ENCODE peak calls at places on chromosomes 5 and 9, in four cellular contexts. C is K562, A is epithelial cell of esophagus, J is esophagus muscularis mucosa. E is an unnamed sample.

GRCh38 chr9:136596630-136597031 is 50.8 kb upstream of the NOTCH1 start:
- DNase-seq in J (no peak), A (no peak), C (no peak), E (no peak)

GRCh38 chr9:21813575-21814473 is 11.4 kb downstream of the MTAP start:
- DNase-seq in J (no peak), C (no peak), A (peak; percentile 89), E (peak; percentile 86)

GRCh38 chr9:92342825-92343488 is 17.2 kb downstream of the CENPP start:
- DNase-seq in A (peak; percentile 40), J (no peak), C (no peak), E (peak; percentile 51)

GRCh38 chr5:143016777-143017374 is 246.7 kb downstream of the ARHGAP26 start:
- DNase-seq in C (peak; percentile 55), A (peak; percentile 74), J (no peak), E (peak; percentile 46)

GRCh38 chr9:87498046-87498815 is 564 bp downstream of the DAPK1 start:
- DNase-seq in A (peak; percentile 7), C (peak; percentile 49), J (no peak), E (no peak)

GRCh38 chr5:170648546-170648945 is 135.0 kb upstream of the GABRP start:
- DNase-seq in J (no peak), A (peak; percentile 37), C (no peak), E (no peak)

GRCh38 chr5:71483355-71483754 is 27.9 kb downstream of the BDP1 start:
- DNase-seq in J (no peak), A (peak; percentile 82), C (no peak), E (peak; percentile 41)

GRCh38 chr5:80255425-80255751 is 460 bp downstream of the SERINC5 start:
- DNase-seq in C (peak; percentile 66), J (no peak), A (peak; percentile 80), E (peak; percentile 52)

GRCh38 chr5:91030521-91031395 is 352.4 kb downstream of the ARRDC3 start:
- DNase-seq in A (peak; percentile 14), J (no peak), C (no peak), E (no peak)

GRCh38 chr5:55668356-55668755 is 43.8 kb downstream of the SLC38A9 start:
- DNase-seq in C (no peak), J (no peak), A (peak; percentile 89), E (peak; percentile 77)

GRCh38 chr5:81838307-81838906 is 87.5 kb upstream of the SSBP2 start:
- DNase-seq in A (peak; percentile 57), C (peak; percentile 78), J (no peak), E (peak; percentile 56)

GRCh38 chr5:50963647-50964584 is 297.5 kb downstream of the PARP8 start:
- DNase-seq in C (no peak), A (no peak), J (no peak), E (no peak)

GRCh38 chr5:50962934-50963646 is 296.7 kb downstream of the PARP8 start:
- DNase-seq in J (no peak), C (peak; percentile 83), A (peak; percentile 63), E (peak; percentile 39)

GRCh38 chr5:50953290-50953689 is 286.9 kb downstream of the PARP8 start:
- DNase-seq in A (no peak), C (no peak), J (no peak), E (no peak)

DNA sequence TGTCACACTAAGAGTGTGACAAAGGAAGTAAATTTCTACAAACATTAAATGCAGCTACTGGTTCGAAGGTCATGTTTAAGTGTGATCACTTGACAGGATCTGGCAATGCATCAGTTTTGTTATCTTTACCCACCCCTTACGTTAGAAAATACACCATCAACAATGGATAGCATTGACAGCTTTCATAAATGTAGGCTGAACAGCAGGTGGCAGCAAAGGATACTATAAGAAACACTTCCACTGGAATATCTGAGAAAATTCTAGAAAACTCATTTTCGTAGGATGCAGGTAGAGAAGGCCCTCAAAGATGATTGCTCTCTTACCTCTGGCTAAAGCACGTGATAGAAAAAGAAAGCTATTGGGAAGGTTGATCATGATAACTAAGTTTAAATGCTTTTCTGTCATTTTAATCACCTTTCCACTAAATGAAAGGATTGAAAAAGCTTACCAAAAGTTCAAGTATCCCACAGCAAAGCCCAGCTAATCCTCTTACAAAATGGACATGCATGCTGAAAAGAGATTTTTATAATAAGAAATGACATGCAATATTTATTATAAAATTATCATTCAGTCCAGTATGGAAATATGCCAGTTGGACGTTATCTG is 292.5 kb downstream of the PARP8 start:
- DNase-seq in C (peak; percentile 54), J (no peak), A (peak; percentile 61), E (peak; percentile 31)
- TF ChIP-seq CTCF in C (peak; percentile 27), J (peak; percentile 55), A (peak; percentile 65), E (peak; percentile 69)

GRCh38 chr5:50595199-50595598 is 71.2 kb upstream of the PARP8 start:
- DNase-seq in C (no peak), A (peak; percentile 84), J (no peak), E (peak; percentile 85)

DNA sequence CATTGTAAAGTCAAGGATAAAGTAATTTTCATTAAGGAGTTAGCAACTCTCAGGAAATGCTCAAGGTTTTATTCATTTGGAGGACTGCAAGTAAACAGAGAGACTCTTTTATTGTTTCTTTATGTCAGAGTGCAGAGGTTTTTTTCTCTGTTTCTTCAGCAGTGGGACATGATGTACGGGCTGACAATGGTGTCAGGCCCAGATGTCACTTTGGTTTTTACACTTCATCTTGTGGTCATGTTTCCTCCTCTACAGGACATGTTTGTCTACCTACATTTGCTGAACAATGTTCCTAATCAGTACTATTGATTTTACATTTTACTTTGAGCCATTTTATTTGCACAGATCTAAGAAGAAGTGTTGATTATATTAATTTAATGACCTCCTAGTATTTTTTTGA is 72.8 kb upstream of the PARP8 start:
- DNase-seq in A (no peak), C (no peak), J (no peak), E (no peak)
- H3K4me3 ChIP-seq in A (no peak overlapping the region), C (no peak overlapping the region), J (no peak overlapping the region), E (no peak overlapping the region)

GRCh38 chr9:93871286-93871685 is 83.9 kb downstream of the BARX1 start:
- DNase-seq in J (peak; percentile 81), C (no peak), A (no peak), E (no peak)
- TF ChIP-seq CTCF in J (no peak), C (no peak), A (no peak), E (no peak)

DNA sequence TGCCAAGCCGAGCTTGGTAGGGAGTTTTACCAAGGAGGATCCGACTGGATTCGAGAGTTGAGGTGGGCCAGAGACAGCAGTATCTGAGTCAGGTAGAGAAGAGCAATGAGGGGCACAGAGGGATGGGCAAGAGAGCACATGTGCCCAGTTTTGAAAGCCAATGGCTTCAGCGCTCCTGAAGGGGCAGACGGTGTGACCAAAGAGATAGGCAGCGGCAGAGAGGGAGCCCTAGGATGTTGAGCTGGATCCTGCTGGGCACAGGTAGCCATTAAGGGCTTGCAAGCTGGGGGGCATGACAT is 941 bp downstream of the FGFR4 start:
- DNase-seq in A (no peak), C (no peak), J (no peak), E (no peak)
- H3K4me3 ChIP-seq in A (no peak overlapping the region), C (peak overlapping the region; percentile 58), J (peak overlapping the region; percentile 48), E (no peak overlapping the region)

GRCh38 chr5:132293066-132293991 is 865 bp upstream of the SLC22A4 start:
- DNase-seq in A (peak; percentile 73), C (peak; percentile 96), J (peak; percentile 97), E (peak; percentile 82)
- TF ChIP-seq CTCF in A (peak; percentile 19), C (peak; percentile 22), J (peak; percentile 18), E (peak; percentile 17)

GRCh38 chr9:113582698-113583200 is 119.2 kb downstream of the RGS3 start:
- DNase-seq in A (no peak), J (no peak), C (no peak), E (no peak)

GRCh38 chr9:113583511-113584470 is 120.3 kb downstream of the RGS3 start:
- DNase-seq in J (no peak), C (no peak), A (no peak), E (no peak)

GRCh38 chr9:113580954-113581311 is 117.4 kb downstream of the RGS3 start:
- DNase-seq in C (no peak), J (no peak), A (no peak), E (no peak)

GRCh38 chr9:113580041-113580953 is 116.8 kb downstream of the RGS3 start:
- DNase-seq in J (no peak), C (no peak), A (peak; percentile 89), E (no peak)

GRCh38 chr9:113581865-113582697 is 118.6 kb downstream of the RGS3 start:
- DNase-seq in C (no peak), J (no peak), A (no peak), E (peak; percentile 83)
- H3K4me3 ChIP-seq in C (no peak overlapping the region), J (peak overlapping the region; percentile 23), A (no peak overlapping the region), E (peak overlapping the region; percentile 29)

DNA sequence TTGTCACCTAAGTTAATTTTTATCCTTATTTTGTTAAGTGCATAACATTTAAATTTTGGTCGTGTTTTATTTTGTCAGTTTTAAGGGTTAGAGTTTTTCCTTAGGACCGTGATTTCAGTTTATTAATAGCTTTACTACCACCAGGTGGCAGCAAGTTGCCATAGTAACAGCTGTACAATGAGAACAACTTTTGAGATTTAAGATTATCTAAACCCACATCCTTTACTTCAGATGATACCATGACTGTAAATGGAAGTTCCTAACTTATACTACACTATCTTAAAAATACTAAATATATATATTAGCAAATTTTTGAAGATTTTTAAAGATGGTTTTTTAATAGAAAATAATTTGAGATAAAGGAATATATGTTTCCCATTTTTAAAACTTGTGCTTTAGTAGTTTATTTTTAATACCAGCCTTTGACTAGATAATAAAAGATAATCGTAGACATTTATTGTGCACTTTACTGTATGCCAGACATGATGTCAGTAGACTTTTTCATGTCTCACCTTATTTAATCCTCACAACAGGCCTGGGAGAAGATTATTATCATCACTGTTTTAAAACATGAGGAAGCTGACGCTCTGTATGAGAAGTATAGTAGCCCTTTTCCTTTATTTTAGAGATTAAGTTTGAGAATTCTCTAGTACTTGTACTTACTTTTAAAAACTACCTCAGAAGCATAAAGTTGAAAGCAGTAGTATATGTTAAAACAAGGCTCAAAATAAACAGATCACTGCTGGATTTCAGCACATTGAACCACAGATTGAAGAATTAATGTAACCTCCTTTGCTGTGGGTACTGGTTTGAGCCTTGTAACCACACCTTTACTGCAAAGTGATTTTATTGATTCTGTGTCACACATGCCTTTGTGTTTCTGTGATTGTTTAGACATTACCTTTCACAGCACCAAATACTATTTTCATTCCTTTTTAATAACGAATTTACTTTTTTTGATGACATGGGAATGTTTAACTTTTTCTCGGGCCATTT is 27.5 kb downstream of the SREK1 start:
- DNase-seq in A (peak; percentile 57), J (no peak), C (peak; percentile 50), E (peak; percentile 63)
- TF ChIP-seq CTCF in A (peak; percentile 49), J (peak; percentile 42), C (peak; percentile 19), E (peak; percentile 56)